ENCODE peak calls at places on chromosomes 12 and 14, in seven cellular contexts. K is Calu3, N is neural crest cell, Z is GM06990, E is fibroblast of the aortic adventitia, J is BE2C, T is esophagus squamous epithelium. G is an unnamed sample.

GRCh38 chr14:52875707-52876106 is 75.1 kb downstream of the FERMT2 start:
- DNase-seq in K (no peak), N (no peak), Z (no peak), E (peak), J (no peak), T (no peak), G (no peak)

GRCh38 chr12:7907009-7907408 is 29.0 kb downstream of the SLC2A3 start:
- DNase-seq in K (peak), N (peak), Z (no peak), E (peak), J (peak), T (no peak), G (no peak)

GRCh38 chr12:22121224-22121623 is 75.2 kb downstream of the CMAS start:
- DNase-seq in K (peak), N (no peak), Z (no peak), E (no peak), J (no peak), T (no peak), G (no peak)

GRCh38 chr14:97306785-97307246 is 509.6 kb downstream of the VRK1 start:
- DNase-seq in K (no peak), N (no peak), Z (peak), E (no peak), J (no peak), T (no peak), G (peak)

GRCh38 chr14:98008381-98009113 is 1211.4 kb downstream of the VRK1 start:
- DNase-seq in K (no peak), N (no peak), Z (no peak), E (no peak), J (no peak), T (no peak), G (no peak)

GRCh38 chr12:56838602-56839488 is 75.7 kb downstream of the HSD17B6 start:
- DNase-seq in K (no peak), N (no peak), Z (no peak), E (peak), J (no peak), T (no peak), G (no peak)

GRCh38 chr14:51094282-51094821 is 553 bp downstream of the TRIM9 start:
- DNase-seq in K (no peak), N (peak), Z (no peak), E (no peak), J (peak), T (no peak), G (no peak)

GRCh38 chr12:109445224-109445623 is 31.9 kb downstream of the KCTD10 start:
- DNase-seq in K (no peak), N (no peak), Z (no peak), E (no peak), J (no peak), T (no peak), G (no peak)

GRCh38 chr14:105389976-105390848 is 8.1 kb upstream of the TEX22 start:
- DNase-seq in K (no peak), N (no peak), Z (peak), E (no peak), J (no peak), T (no peak), G (no peak)

GRCh38 chr14:24232645-24233537 is at the start of gene GMPR2:
- DNase-seq in K (no peak), N (no peak), Z (no peak), E (no peak), J (no peak), T (no peak), G (no peak)

GRCh38 chr12:66861157-66861750 is 182.4 kb upstream of the GRIP1 start:
- DNase-seq in K (peak), N (peak), Z (peak), E (peak), J (peak), T (no peak), G (peak)

GRCh38 chr12:56776654-56777053 is 13.5 kb downstream of the HSD17B6 start:
- DNase-seq in K (no peak), N (no peak), Z (no peak), E (no peak), J (no peak), T (no peak), G (no peak)

GRCh38 chr12:122891661-122892525 is 4.0 kb downstream of the VPS37B start:
- DNase-seq in K (peak), N (no peak), Z (no peak), E (no peak), J (no peak), T (no peak), G (no peak)

GRCh38 chr14:95445161-95445560 is 71.3 kb downstream of the SYNE3 start:
- DNase-seq in K (no peak), N (no peak), Z (no peak), E (no peak), J (no peak), T (no peak), G (no peak)

GRCh38 chr14:99644723-99645544 is at the start of gene HHIPL1:
- DNase-seq in K (peak), N (peak), Z (no peak), E (peak), J (no peak), T (no peak), G (no peak)

GRCh38 chr14:69094481-69094880 is 58.4 kb downstream of the DCAF5 start:
- DNase-seq in K (no peak), N (no peak), Z (no peak), E (peak), J (no peak), T (no peak), G (no peak)

GRCh38 chr12:15613981-15614380 is 175.2 kb downstream of the EPS8 start:
- DNase-seq in K (no peak), N (no peak), Z (no peak), E (peak), J (no peak), T (no peak), G (no peak)

GRCh38 chr12:42976122-42976521 is 386.6 kb upstream of the PRICKLE1 start:
- DNase-seq in K (no peak), N (no peak), Z (no peak), E (no peak), J (no peak), T (no peak), G (no peak)

GRCh38 chr12:53695148-53696138 is 19.6 kb upstream of the ATP5MC2 start:
- DNase-seq in K (peak), N (peak), Z (no peak), E (peak), J (peak), T (no peak), G (no peak)
- TF ChIP-seq CTCF in K (peak), N (peak), Z (peak), E (no peak), J (no peak), T (no peak), G (no peak)

DNA sequence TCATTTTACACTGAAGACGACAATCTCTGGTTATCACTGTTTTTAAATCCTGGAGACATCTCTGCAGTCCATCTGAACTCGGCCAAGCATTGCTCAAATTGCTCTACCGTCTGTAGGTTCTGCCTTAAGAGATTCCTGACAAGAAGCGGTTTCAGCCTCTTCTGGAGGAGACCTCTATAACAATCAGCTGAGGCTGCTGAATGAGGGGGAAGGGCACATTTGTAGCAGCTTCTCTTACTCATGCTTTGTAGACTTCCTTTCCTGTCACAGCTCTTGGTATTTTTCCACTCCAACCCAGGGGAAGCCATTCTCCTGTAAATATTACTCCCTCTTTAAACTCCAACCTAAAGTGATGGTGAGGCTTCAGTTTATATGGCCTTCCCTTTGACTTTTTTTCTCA is 3.0 kb downstream of the ARG2 start:
- DNase-seq in K (no peak), N (no peak), Z (no peak), E (peak), J (no peak), T (no peak), G (no peak)
- TF ChIP-seq CTCF in K (no peak), N (no peak), Z (no peak), E (no peak), J (no peak), T (no peak), G (no peak)

GRCh38 chr12:99392091-99392850 is 255.3 kb upstream of the GARIN6 start:
- DNase-seq in K (no peak), N (no peak), Z (no peak), E (no peak), J (no peak), T (no peak), G (no peak)

GRCh38 chr12:99393763-99394162 is 253.8 kb upstream of the GARIN6 start:
- DNase-seq in K (no peak), N (no peak), Z (no peak), E (no peak), J (no peak), T (no peak), G (no peak)

GRCh38 chr12:99389751-99390150 is 257.8 kb upstream of the GARIN6 start:
- DNase-seq in K (no peak), N (no peak), Z (no peak), E (no peak), J (no peak), T (no peak), G (no peak)

GRCh38 chr12:99387661-99388060 is 259.9 kb upstream of the GARIN6 start:
- DNase-seq in K (no peak), N (no peak), Z (no peak), E (no peak), J (no peak), T (no peak), G (no peak)

DNA sequence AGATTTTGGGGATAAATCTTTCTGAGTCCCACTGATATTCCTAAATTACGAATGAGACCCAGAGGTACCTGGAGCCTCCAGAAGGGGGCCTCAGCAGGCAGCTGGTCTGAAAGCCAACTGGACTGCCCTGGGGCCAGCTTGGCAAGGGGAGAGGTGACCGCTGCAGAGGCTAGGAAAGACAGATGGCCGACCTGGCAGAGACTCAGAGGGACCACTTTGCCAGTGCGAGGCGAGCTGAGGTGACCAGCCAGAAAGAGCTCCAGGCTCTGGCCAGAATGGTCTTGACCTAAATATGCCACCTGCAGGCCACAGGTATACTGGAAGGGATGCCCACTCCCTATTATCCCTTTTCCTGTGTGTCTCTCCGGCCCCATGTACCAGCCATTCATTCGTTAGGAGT is 256.8 kb upstream of the GARIN6 start:
- DNase-seq in K (peak), N (peak), Z (no peak), E (no peak), J (peak), T (no peak), G (no peak)
- TF ChIP-seq CTCF in K (peak), N (peak), Z (peak), E (no peak), J (no peak), T (no peak), G (peak)

DNA sequence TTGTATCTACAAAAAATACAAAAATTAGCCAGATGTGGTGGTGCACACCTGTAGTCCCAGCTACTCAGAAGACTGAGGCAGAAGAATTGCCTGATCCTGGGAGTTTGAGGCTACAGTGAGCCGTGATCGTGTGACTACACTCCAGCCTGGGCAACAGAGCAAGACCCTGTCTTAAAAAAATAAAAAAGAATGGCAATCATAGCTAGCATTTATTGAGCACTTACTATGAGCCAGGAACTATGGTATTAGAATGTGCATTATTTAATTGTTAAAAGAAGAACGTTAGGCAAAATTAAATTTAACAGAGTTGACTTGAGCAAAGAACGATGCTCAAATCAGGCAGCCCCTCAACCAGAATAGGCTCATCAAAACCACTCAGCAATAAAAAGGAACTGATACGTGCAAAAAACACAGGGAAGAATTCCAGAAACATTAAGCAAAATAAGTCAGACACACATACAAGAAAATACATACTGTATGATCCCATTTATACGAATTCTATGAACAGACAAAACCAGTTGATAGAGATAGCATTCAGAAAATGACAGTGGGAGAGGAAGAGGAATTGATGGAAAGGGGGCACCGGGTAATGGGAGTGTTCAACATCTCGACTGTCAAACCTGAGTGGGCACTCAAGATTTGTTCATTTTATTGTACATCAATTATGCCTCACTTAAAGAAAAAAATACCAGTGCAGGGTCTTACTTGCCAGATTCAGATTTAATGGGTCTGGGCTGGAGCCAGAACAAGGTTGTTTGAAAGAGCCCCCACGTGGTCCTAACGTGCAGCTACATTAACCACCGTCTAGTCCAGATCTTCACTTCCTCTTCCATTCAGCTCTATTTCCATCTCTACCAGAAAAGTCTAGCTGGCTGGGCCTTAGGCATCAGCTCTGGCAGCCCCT is 8.0 kb downstream of the SCNN1A start:
- DNase-seq in K (no peak), N (no peak), Z (no peak), E (peak), J (peak), T (no peak), G (peak)
- TF ChIP-seq CTCF in K (no peak), N (peak), Z (peak), E (peak), J (peak), T (peak), G (peak)

GRCh38 chr12:13210022-13210539 is 13.6 kb downstream of the EMP1 start:
- DNase-seq in K (no peak), N (no peak), Z (no peak), E (no peak), J (no peak), T (no peak), G (no peak)
- TF ChIP-seq CTCF in K (no peak), N (no peak), Z (no peak), E (no peak), J (no peak), T (no peak), G (no peak)